ENCODE peak calls at places on chromosome X, in seven cellular contexts. M, Z, J, U, A, I and N are unnamed samples.

GRCh38 chrX:154542723-154543424 is 3.8 kb downstream of the G6PD start:
- DNase-seq in M (no peak), Z (no peak), J (no peak), U (no peak), A (no peak), I (no peak), N (no peak)

GRCh38 chrX:106039920-106040319 is 1.4 kb upstream of the SERPINA7 start:
- DNase-seq in M (peak), Z (no peak), J (no peak), U (no peak), A (no peak), I (no peak), N (no peak)

GRCh38 chrX:45850197-45850774 is 649.6 kb upstream of the DIPK2B start:
- DNase-seq in M (peak), Z (no peak), J (no peak), U (no peak), A (no peak), I (peak), N (no peak)

GRCh38 chrX:140697618-140698017 is 11.9 kb upstream of the LINC00632 start:
- DNase-seq in M (no peak), Z (no peak), J (no peak), U (no peak), A (no peak), I (no peak), N (no peak)

GRCh38 chrX:96721398-96721797 is 36.8 kb downstream of the DIAPH2 start:
- DNase-seq in M (no peak), Z (no peak), J (no peak), U (no peak), A (peak), I (no peak), N (no peak)

GRCh38 chrX:122625821-122626220 is 558.3 kb upstream of the GRIA3 start:
- DNase-seq in M (peak), Z (peak), J (no peak), U (no peak), A (peak), I (no peak), N (no peak)

GRCh38 chrX:135931644-135932487 is 38.4 kb downstream of the SAGE1 start:
- DNase-seq in M (peak), Z (no peak), J (peak), U (no peak), A (peak), I (peak), N (no peak)

GRCh38 chrX:24657671-24658410 is 10.7 kb upstream of the PCYT1B start:
- DNase-seq in M (no peak), Z (no peak), J (no peak), U (no peak), A (no peak), I (no peak), N (no peak)

GRCh38 chrX:132591719-132592275 is 103.0 kb upstream of the MBNL3 start:
- DNase-seq in M (no peak), Z (no peak), J (no peak), U (no peak), A (no peak), I (no peak), N (no peak)